ENCODE peak calls at places on chromosomes 11 and 22, in five cellular contexts. J is K562, Z is gastrocnemius medialis, W is vagina, A is adrenal gland. L is an unnamed sample.

GRCh38 chr22:18110194-18110943 is at the start of gene TUBA8:
- DNase-seq in J (no peak), Z (peak; percentile 71), A (peak; percentile 53), W (no peak), L (no peak)

GRCh38 chr11:85776951-85777602 is 33.9 kb downstream of the SYTL2 start:
- DNase-seq in J (no peak), A (no peak), Z (no peak), W (no peak), L (no peak)

GRCh38 chr11:45313211-45313865 is 27.2 kb upstream of the SYT13 start:
- DNase-seq in A (no peak), Z (no peak), W (peak; percentile 37), J (no peak), L (no peak)

GRCh38 chr22:36227806-36228205 is 11.5 kb downstream of the APOL2 start:
- DNase-seq in A (no peak), W (no peak), Z (no peak), J (no peak), L (no peak)

GRCh38 chr11:116648229-116649174 is 124.3 kb downstream of the BUD13 start:
- DNase-seq in J (no peak), Z (no peak), W (peak; percentile 88), A (no peak), L (no peak)

GRCh38 chr11:57424802-57425564 is 1.9 kb downstream of the SLC43A3 start:
- DNase-seq in A (peak; percentile 84), W (no peak), Z (peak; percentile 69), J (peak; percentile 98), L (peak; percentile 70)

GRCh38 chr22:17816649-17817048 is 42.4 kb upstream of the BID start:
- DNase-seq in W (no peak), Z (no peak), A (no peak), J (no peak), L (no peak)

GRCh38 chr22:27930246-27931060 is 11.4 kb upstream of the PITPNB start:
- DNase-seq in Z (no peak), W (no peak), A (no peak), J (no peak), L (no peak)

GRCh38 chr22:25085930-25086901 is 113.4 kb upstream of the CRYBB3 start:
- DNase-seq in W (no peak), J (no peak), Z (no peak), A (peak; percentile 30), L (no peak)

GRCh38 chr11:119531091-119531490 is 108.1 kb upstream of the THY1 start:
- DNase-seq in W (no peak), A (no peak), J (no peak), Z (no peak), L (no peak)

GRCh38 chr11:12090761-12091261 is 19.6 kb upstream of the MICAL2 start:
- DNase-seq in J (no peak), W (no peak), A (no peak), Z (no peak), L (no peak)

GRCh38 chr11:14136561-14136960 is 174.0 kb downstream of the SPON1 start:
- DNase-seq in W (no peak), J (no peak), A (no peak), Z (no peak), L (no peak)

GRCh38 chr11:10606536-10607208 is 38.2 kb upstream of the LYVE1 start:
- DNase-seq in J (no peak), W (no peak), Z (no peak), A (no peak), L (no peak)

GRCh38 chr22:41401781-41402648 is 20.3 kb downstream of the TEF start:
- DNase-seq in W (no peak), Z (no peak), J (no peak), A (peak; percentile 89), L (peak; percentile 69)

GRCh38 chr11:80350541-80350940 is 909.7 kb upstream of the TENM4 start:
- DNase-seq in A (no peak), W (no peak), J (no peak), Z (no peak), L (no peak)
- TF ChIP-seq POLR2A in A (no peak), W (no peak), J (no peak), Z (no peak), L (no peak)

GRCh38 chr11:78417888-78418583 is 416 bp upstream of the GAB2 start:
- DNase-seq in J (peak; percentile 91), A (peak; percentile 76), W (no peak), Z (peak; percentile 50), L (peak; percentile 83)

GRCh38 chr11:78414321-78415051 is 3.1 kb downstream of the GAB2 start:
- DNase-seq in Z (no peak), W (no peak), J (peak; percentile 65), A (no peak), L (peak; percentile 29)

GRCh38 chr11:78415338-78415737 is 2.3 kb downstream of the GAB2 start:
- DNase-seq in W (no peak), J (peak; percentile 50), A (no peak), Z (no peak), L (no peak)

GRCh38 chr11:78417175-78417887 is at the start of gene GAB2:
- DNase-seq in Z (no peak), W (no peak), A (no peak), J (no peak), L (no peak)

GRCh38 chr11:78416285-78417174 is 1.1 kb downstream of the GAB2 start:
- DNase-seq in W (no peak), A (peak; percentile 92), Z (peak; percentile 66), J (peak; percentile 91), L (peak; percentile 94)
- TF ChIP-seq POLR2A in W (no peak), A (peak; percentile 95), Z (peak; percentile 92), J (peak; percentile 76), L (peak; percentile 55)

GRCh38 chr11:2224254-2224653 is 46.1 kb downstream of the ASCL2 start:
- DNase-seq in A (no peak), W (no peak), Z (no peak), J (no peak), L (no peak)
- TF ChIP-seq POLR2A in A (no peak), W (no peak), Z (no peak), J (no peak), L (no peak)

DNA sequence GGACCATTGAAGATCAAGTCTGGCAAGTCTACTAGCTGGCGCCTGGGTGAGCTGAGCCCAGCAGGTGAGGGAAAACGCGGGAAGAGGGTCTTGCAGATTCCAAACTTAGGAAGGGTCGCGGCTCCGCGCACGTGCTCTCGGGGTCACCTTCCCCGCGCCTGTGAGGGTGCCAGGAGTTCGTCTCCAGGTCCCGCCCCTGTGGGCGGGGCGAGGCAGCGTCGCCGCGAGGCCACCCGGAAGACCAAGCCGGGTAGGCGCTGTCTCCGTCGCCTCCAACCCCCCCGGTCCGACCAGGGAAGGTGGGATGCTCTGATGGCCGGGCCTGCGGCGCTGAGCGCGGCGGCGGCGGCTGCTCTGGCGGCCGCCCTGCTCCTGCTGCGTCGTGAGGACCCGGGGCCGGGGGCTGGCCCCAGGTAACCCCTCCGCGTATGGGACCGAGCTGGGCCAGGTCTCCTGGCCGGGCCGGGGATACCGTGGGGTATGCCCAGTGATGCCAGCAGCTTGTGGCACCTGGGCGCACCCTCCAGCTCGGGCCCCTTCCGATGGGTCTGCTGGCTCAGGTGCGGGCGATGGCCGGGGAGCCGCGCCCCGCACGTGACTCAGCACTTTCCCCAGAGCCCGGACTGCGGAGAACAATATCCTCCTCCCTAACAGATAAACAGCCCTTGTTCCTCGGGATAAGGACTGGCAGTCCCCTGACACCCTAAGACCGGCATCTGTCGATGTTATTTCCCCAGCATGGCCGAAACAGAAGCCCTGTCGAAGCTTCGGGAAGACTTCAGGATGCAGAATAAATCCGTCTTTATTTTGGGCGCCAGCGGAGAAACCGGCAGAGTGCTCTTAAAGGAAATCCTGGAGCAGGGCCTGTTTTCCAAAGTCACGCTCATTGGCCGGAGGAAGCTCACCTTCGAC is at the start of gene HTATIP2:
- DNase-seq in Z (peak; percentile 63), A (peak; percentile 65), W (no peak), J (peak; percentile 91), L (no peak)
- TF ChIP-seq POLR2A in Z (peak; percentile 64), A (peak; percentile 45), W (no peak), J (peak; percentile 80), L (peak; percentile 50)

GRCh38 chr11:75579841-75580240 is 17.8 kb downstream of the SERPINH1 start:
- DNase-seq in Z (no peak), A (no peak), W (no peak), J (no peak), L (no peak)
- TF ChIP-seq POLR2A in Z (no peak), A (no peak), W (no peak), J (no peak), L (no peak)

DNA sequence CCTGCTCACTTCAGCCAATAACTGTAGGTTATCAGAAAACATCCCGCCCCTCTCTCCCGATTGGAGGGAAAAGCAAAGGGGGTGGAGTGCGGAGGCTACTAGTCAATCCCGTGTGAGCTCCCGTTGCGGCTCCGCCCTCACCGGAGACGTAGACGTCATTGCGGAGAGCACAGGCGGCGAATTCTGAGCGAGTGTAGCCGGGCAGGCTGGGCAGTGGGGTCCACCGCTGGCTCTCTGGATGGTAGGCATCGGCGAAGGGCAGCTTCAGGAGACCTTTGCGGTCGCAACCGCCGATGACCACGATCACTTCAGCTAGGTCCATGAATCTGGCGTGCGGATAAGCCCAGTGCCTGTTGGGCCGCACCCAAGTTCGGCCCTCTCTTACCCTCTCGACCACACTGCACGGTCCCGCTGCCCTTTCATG is 4.7 kb downstream of the KLHL35 start:
- DNase-seq in W (no peak), J (no peak), Z (peak; percentile 91), A (peak; percentile 87), L (peak; percentile 97)
- TF ChIP-seq POLR2A in W (no peak), J (no peak), Z (peak; percentile 46), A (peak; percentile 41), L (peak; percentile 81)

GRCh38 chr11:9314291-9315077 is at the start of gene TMEM41B:
- DNase-seq in W (peak; percentile 98), J (peak; percentile 99), A (peak; percentile 98), Z (peak; percentile 95), L (peak; percentile 99)
- TF ChIP-seq POLR2A in W (no peak), J (peak; percentile 94), A (peak; percentile 80), Z (peak; percentile 84), L (peak; percentile 86)

GRCh38 chr11:72787262-72788104 is 6.4 kb downstream of the STARD10 start:
- DNase-seq in A (no peak), J (peak; percentile 82), Z (no peak), W (no peak), L (no peak)
- TF ChIP-seq POLR2A in A (no peak), J (peak; percentile 58), Z (no peak), W (no peak), L (no peak)

GRCh38 chr11:111372538-111372937 is 6.5 kb downstream of the POU2AF1 start:
- DNase-seq in Z (no peak), A (no peak), J (no peak), W (no peak), L (no peak)
- TF ChIP-seq POLR2A in Z (no peak), A (no peak), J (no peak), W (no peak), L (no peak)

DNA sequence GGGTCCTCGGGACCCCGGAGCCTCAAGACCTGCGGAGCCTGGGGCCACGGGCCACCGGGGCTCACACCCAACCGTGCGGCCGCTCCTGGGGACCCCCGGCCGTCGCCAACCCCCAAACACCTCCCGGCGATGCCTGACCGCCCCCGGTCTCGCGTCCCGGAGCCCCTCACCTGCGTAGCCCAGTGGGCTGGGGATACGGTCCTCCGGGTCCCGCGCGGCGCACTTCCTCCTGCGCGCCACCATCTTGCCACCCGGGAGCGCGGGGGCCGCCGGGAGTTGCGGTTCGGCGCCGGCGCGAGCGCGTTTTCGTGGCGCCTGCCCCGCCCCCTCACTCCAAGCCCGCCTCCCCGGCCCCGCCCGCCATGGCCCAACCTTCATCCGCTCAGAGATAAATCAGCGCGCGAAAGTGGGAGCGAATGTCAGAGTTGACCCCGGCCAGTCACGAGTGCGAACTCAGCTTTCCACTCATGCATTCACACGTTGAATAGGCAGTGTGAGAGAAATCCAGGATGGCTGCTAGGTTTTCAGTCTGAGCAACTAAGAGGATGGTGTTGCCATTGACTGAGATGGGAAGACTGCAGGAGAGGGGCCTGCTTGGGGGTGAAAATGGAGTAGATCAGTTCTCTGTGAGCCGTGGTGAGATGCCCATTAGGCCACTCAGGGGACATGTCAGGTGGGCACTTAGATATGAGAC is at the start of gene RRP7A:
- DNase-seq in Z (peak; percentile 37), A (peak; percentile 63), J (peak; percentile 88), W (no peak), L (peak; percentile 66)
- TF ChIP-seq POLR2A in Z (peak; percentile 76), A (peak; percentile 43), J (peak; percentile 65), W (no peak), L (peak; percentile 89)